ENCODE peak calls at places on chromosomes 4 and X, in seven cellular contexts. N is mesendoderm; M is ACHN; S is CD8-positive, alpha-beta memory T cell; O is activated CD4-positive, alpha-beta T cell treated with anti-CD3 and anti-CD28 coated beads, Interleukin-2, amount 10 ng/mL, durations not matched to agents 7 days and 5 days; R is PC-3; G is left cardiac atrium. Z is an unnamed sample.

GRCh38 chrX:17692709-17693346 is 44.5 kb upstream of the SCML1 start:
- DNase-seq in N (peak; percentile 59), M (peak; percentile 10), S (no peak), O (no peak), R (peak; percentile 63), G (no peak), Z (peak; percentile 93)

GRCh38 chrX:123219916-123220315 is 35.8 kb downstream of the GRIA3 start:
- DNase-seq in N (no peak), M (no peak), S (no peak), O (no peak), R (no peak), G (peak; percentile 45), Z (peak; percentile 14)

GRCh38 chr4:128379860-128380259 is 92.2 kb upstream of the PGRMC2 start:
- DNase-seq in N (peak; percentile 62), M (peak; percentile 50), S (no peak), O (no peak), R (peak; percentile 44), G (peak; percentile 40), Z (peak; percentile 52)

GRCh38 chr4:26489101-26489669 is 1.1 kb downstream of the CCKAR start:
- DNase-seq in N (no peak), M (no peak), S (no peak), O (no peak), R (no peak), G (no peak), Z (no peak)

GRCh38 chr4:16122784-16123183 is 39.0 kb upstream of the PROM1 start:
- DNase-seq in N (no peak), M (no peak), S (no peak), O (no peak), R (no peak), G (no peak), Z (no peak)

GRCh38 chr4:183329954-183330742 is 7.9 kb upstream of the CLDN24 start:
- DNase-seq in N (peak; percentile 39), M (no peak), S (no peak), O (no peak), R (no peak), G (no peak), Z (peak; percentile 38)

GRCh38 chrX:154797006-154797405 is 8.3 kb downstream of the MPP1 start:
- DNase-seq in N (peak; percentile 57), M (peak; percentile 50), S (no peak), O (no peak), R (peak; percentile 20), G (no peak), Z (no peak)

GRCh38 chr4:148415500-148415899 is 26.7 kb downstream of the NR3C2 start:
- DNase-seq in N (peak; percentile 34), M (peak; percentile 19), S (no peak), O (no peak), R (peak; percentile 35), G (no peak), Z (peak; percentile 25)

GRCh38 chrX:136687457-136687856 is 39.5 kb downstream of the CD40LG start:
- DNase-seq in N (no peak), M (no peak), S (no peak), O (no peak), R (no peak), G (no peak), Z (no peak)

GRCh38 chr4:5292091-5292490 is 240.8 kb downstream of the STK32B start:
- DNase-seq in N (no peak), M (no peak), S (no peak), O (no peak), R (no peak), G (no peak), Z (no peak)

GRCh38 chr4:4388836-4389575 is 2.1 kb downstream of the NSG1 start:
- DNase-seq in N (no peak), M (no peak), S (no peak), O (no peak), R (no peak), G (no peak), Z (no peak)

GRCh38 chrX:54711735-54712134 is 86.3 kb downstream of the ITIH6 start:
- DNase-seq in N (no peak), M (no peak), S (no peak), O (no peak), R (no peak), G (no peak), Z (no peak)

GRCh38 chr4:123876640-123877039 is 480.0 kb downstream of the SPRY1 start:
- DNase-seq in N (no peak), M (no peak), S (no peak), O (no peak), R (no peak), G (no peak), Z (no peak)

GRCh38 chrX:37383313-37383712 is 34.1 kb downstream of the PRRG1 start:
- DNase-seq in N (no peak), M (no peak), S (no peak), O (no peak), R (no peak), G (no peak), Z (no peak)

GRCh38 chr4:10832989-10833635 is 148.5 kb upstream of the CLNK start:
- DNase-seq in N (peak; percentile 10), M (no peak), S (no peak), O (no peak), R (no peak), G (no peak), Z (peak; percentile 61)

GRCh38 chr4:9924750-9925149 is 96.5 kb downstream of the SLC2A9 start:
- DNase-seq in N (no peak), M (no peak), S (no peak), O (no peak), R (peak; percentile 30), G (no peak), Z (peak; percentile 64)

GRCh38 chr4:149199594-149199993 is 616.0 kb downstream of the IQCM start:
- DNase-seq in N (no peak), M (no peak), S (no peak), O (no peak), R (no peak), G (no peak), Z (no peak)

GRCh38 chr4:2745981-2746806 is 9.9 kb downstream of the TNIP2 start:
- DNase-seq in N (no peak), M (no peak), S (peak; percentile 81), O (peak; percentile 80), R (peak; percentile 84), G (peak; percentile 65), Z (no peak)

GRCh38 chrX:402857-403256 is 16.1 kb upstream of the PPP2R3B start:
- DNase-seq in N (no peak), M (no peak), S (no peak), O (no peak), R (no peak), G (no peak), Z (no peak)

GRCh38 chr4:75036046-75036445 is 103.1 kb downstream of the PARM1 start:
- DNase-seq in N (no peak), M (no peak), S (no peak), O (no peak), R (no peak), G (no peak), Z (no peak)

GRCh38 chr4:15132739-15133138 is 130.5 kb downstream of the CPEB2 start:
- DNase-seq in N (no peak), M (no peak), S (no peak), O (no peak), R (no peak), G (no peak), Z (no peak)

GRCh38 chrX:9785944-9786741 is at the start of gene SHROOM2:
- DNase-seq in N (no peak), M (peak; percentile 10), S (no peak), O (no peak), R (peak; percentile 23), G (peak; percentile 33), Z (peak; percentile 11)

GRCh38 chr4:112266823-112267222 is 18.9 kb downstream of the TIFA start:
- DNase-seq in N (no peak), M (peak; percentile 38), S (no peak), O (no peak), R (peak; percentile 23), G (no peak), Z (peak; percentile 14)

GRCh38 chr4:173424899-173425805 is 26.2 kb upstream of the SCRG1 start:
- DNase-seq in N (no peak), M (no peak), S (no peak), O (no peak), R (peak; percentile 20), G (no peak), Z (no peak)

GRCh38 chrX:9148626-9149385 is 114.9 kb upstream of the FAM9B start:
- DNase-seq in N (peak; percentile 96), M (peak; percentile 74), S (no peak), O (no peak), R (peak; percentile 76), G (no peak), Z (no peak)

GRCh38 chr4:20440170-20440569 is 188.5 kb downstream of the SLIT2 start:
- DNase-seq in N (no peak), M (no peak), S (no peak), O (no peak), R (no peak), G (no peak), Z (no peak)

GRCh38 chr4:123325241-123325681 is 71.3 kb upstream of the SPRY1 start:
- DNase-seq in N (peak; percentile 28), M (no peak), S (no peak), O (no peak), R (no peak), G (no peak), Z (no peak)

GRCh38 chr4:13349096-13349495 is 135.0 kb downstream of the RAB28 start:
- DNase-seq in N (no peak), M (no peak), S (no peak), O (no peak), R (no peak), G (no peak), Z (no peak)

GRCh38 chr4:169133932-169134331 is 123.9 kb upstream of the CBR4 start:
- DNase-seq in N (no peak), M (no peak), S (no peak), O (no peak), R (no peak), G (no peak), Z (no peak)

GRCh38 chr4:88526221-88526815 is 2.7 kb upstream of the PYURF start:
- DNase-seq in N (no peak), M (peak; percentile 18), S (no peak), O (no peak), R (peak; percentile 53), G (no peak), Z (peak; percentile 3)

GRCh38 chrX:114584434-114584943 is 603 bp downstream of the HTR2C start:
- DNase-seq in N (peak; percentile 36), M (no peak), S (no peak), O (no peak), R (no peak), G (no peak), Z (no peak)

GRCh38 chr4:128480945-128481344 is 193.3 kb upstream of the PGRMC2 start:
- DNase-seq in N (no peak), M (no peak), S (no peak), O (no peak), R (no peak), G (no peak), Z (no peak)

GRCh38 chrX:24241822-24242648 is 71.8 kb downstream of the SUPT20HL2 start:
- DNase-seq in N (peak; percentile 33), M (peak; percentile 31), S (no peak), O (no peak), R (peak; percentile 49), G (no peak), Z (peak; percentile 64)

GRCh38 chrX:20363003-20363674 is 96.4 kb upstream of the RPS6KA3 start:
- DNase-seq in N (no peak), M (no peak), S (no peak), O (no peak), R (no peak), G (no peak), Z (no peak)

GRCh38 chr4:118967393-118967792 is 78.7 kb downstream of the SYNPO2 start:
- DNase-seq in N (no peak), M (no peak), S (no peak), O (no peak), R (no peak), G (no peak), Z (no peak)

GRCh38 chrX:86148024-86148511 is at the start of gene DACH2:
- DNase-seq in N (peak; percentile 92), M (no peak), S (no peak), O (peak; percentile 35), R (peak; percentile 54), G (peak; percentile 77), Z (peak; percentile 98)

GRCh38 chrX:68988865-68989264 is 160.0 kb downstream of the EFNB1 start:
- DNase-seq in N (no peak), M (no peak), S (no peak), O (no peak), R (no peak), G (no peak), Z (no peak)

GRCh38 chrX:104435249-104435648 is 130.8 kb upstream of the IL1RAPL2 start:
- DNase-seq in N (no peak), M (no peak), S (no peak), O (no peak), R (no peak), G (no peak), Z (peak; percentile 4)

Z was measured in NCI-H82.